ENCODE peak calls at places on chromosomes 2 and 18, in six cellular contexts. One of them, this sample, is unnamed.

GRCh38 chr2:153953761-153954160 is 82.0 kb downstream of the GALNT13 start:
- DNase-seq in endothelial cell of umbilical vein: no peak
- DNase-seq in H9: no peak
- DNase-seq in K562: no peak
- DNase-seq in astrocyte: no peak
- DNase-seq in GM23248: no peak
- DNase-seq in this sample: no peak

GRCh38 chr2:113181491-113182051 is 7.8 kb downstream of the PSD4 start:
- DNase-seq in endothelial cell of umbilical vein: peak; percentile 12
- DNase-seq in H9: no peak
- DNase-seq in K562: no peak
- DNase-seq in astrocyte: no peak
- DNase-seq in GM23248: no peak
- DNase-seq in this sample: no peak

GRCh38 chr2:180577567-180577966 is 402.8 kb upstream of the UBE2E3 start:
- DNase-seq in endothelial cell of umbilical vein: no peak
- DNase-seq in H9: no peak
- DNase-seq in K562: no peak
- DNase-seq in astrocyte: no peak
- DNase-seq in GM23248: no peak
- DNase-seq in this sample: no peak

GRCh38 chr2:231611273-231612198 is 18.9 kb downstream of the TEX44 start:
- DNase-seq in endothelial cell of umbilical vein: peak; percentile 55
- DNase-seq in H9: peak; percentile 84
- DNase-seq in K562: peak; percentile 65
- DNase-seq in astrocyte: peak; percentile 65
- DNase-seq in GM23248: peak; percentile 96
- DNase-seq in this sample: peak; percentile 59

GRCh38 chr2:23620841-23621341 is 235.9 kb downstream of the KLHL29 start:
- DNase-seq in endothelial cell of umbilical vein: no peak
- DNase-seq in H9: no peak
- DNase-seq in K562: no peak
- DNase-seq in astrocyte: peak; percentile 14
- DNase-seq in GM23248: no peak
- DNase-seq in this sample: no peak

GRCh38 chr2:128593518-128594272 is 275.0 kb upstream of the HS6ST1 start:
- DNase-seq in endothelial cell of umbilical vein: no peak
- DNase-seq in H9: no peak
- DNase-seq in K562: no peak
- DNase-seq in astrocyte: peak; percentile 44
- DNase-seq in GM23248: no peak
- DNase-seq in this sample: no peak

GRCh38 chr2:149331023-149331400 is 625 bp downstream of the LYPD6 start:
- DNase-seq in endothelial cell of umbilical vein: no peak
- DNase-seq in H9: no peak
- DNase-seq in K562: no peak
- DNase-seq in astrocyte: peak; percentile 0
- DNase-seq in GM23248: peak; percentile 34
- DNase-seq in this sample: peak; percentile 19

GRCh38 chr18:36496022-36496421 is 198.5 kb downstream of the FHOD3 start:
- DNase-seq in endothelial cell of umbilical vein: no peak
- DNase-seq in H9: no peak
- DNase-seq in K562: no peak
- DNase-seq in astrocyte: no peak
- DNase-seq in GM23248: peak; percentile 15
- DNase-seq in this sample: no peak

GRCh38 chr2:193810533-193810932 is 1615.8 kb upstream of the TMEFF2 start:
- DNase-seq in endothelial cell of umbilical vein: no peak
- DNase-seq in H9: no peak
- DNase-seq in K562: no peak
- DNase-seq in astrocyte: peak; percentile 64
- DNase-seq in GM23248: no peak
- DNase-seq in this sample: no peak

GRCh38 chr2:239122711-239123110 is 274.8 kb downstream of the TWIST2 start:
- DNase-seq in endothelial cell of umbilical vein: no peak
- DNase-seq in H9: no peak
- DNase-seq in K562: no peak
- DNase-seq in astrocyte: no peak
- DNase-seq in GM23248: no peak
- DNase-seq in this sample: no peak

GRCh38 chr2:1651131-1652066 is 92.9 kb downstream of the PXDN start:
- DNase-seq in endothelial cell of umbilical vein: peak; percentile 41
- DNase-seq in H9: no peak
- DNase-seq in K562: no peak
- DNase-seq in astrocyte: peak; percentile 18
- DNase-seq in GM23248: no peak
- DNase-seq in this sample: no peak

GRCh38 chr2:55168221-55169154 is 63.6 kb downstream of the CLHC1 start:
- DNase-seq in endothelial cell of umbilical vein: peak; percentile 83
- DNase-seq in H9: no peak
- DNase-seq in K562: no peak
- DNase-seq in astrocyte: peak; percentile 60
- DNase-seq in GM23248: peak; percentile 88
- DNase-seq in this sample: peak; percentile 68

GRCh38 chr18:62881509-62882016 is 166.2 kb downstream of the PHLPP1 start:
- DNase-seq in endothelial cell of umbilical vein: peak; percentile 77
- DNase-seq in H9: no peak
- DNase-seq in K562: no peak
- DNase-seq in astrocyte: peak; percentile 98
- DNase-seq in GM23248: peak; percentile 97
- DNase-seq in this sample: no peak

GRCh38 chr2:137333386-137333972 is 568.1 kb downstream of the THSD7B start:
- DNase-seq in endothelial cell of umbilical vein: no peak
- DNase-seq in H9: no peak
- DNase-seq in K562: no peak
- DNase-seq in astrocyte: no peak
- DNase-seq in GM23248: peak; percentile 56
- DNase-seq in this sample: no peak

GRCh38 chr2:67289921-67290371 is 107.2 kb upstream of the ETAA1 start:
- DNase-seq in endothelial cell of umbilical vein: peak; percentile 62
- DNase-seq in H9: no peak
- DNase-seq in K562: no peak
- DNase-seq in astrocyte: peak; percentile 95
- DNase-seq in GM23248: peak; percentile 90
- DNase-seq in this sample: no peak

DNA sequence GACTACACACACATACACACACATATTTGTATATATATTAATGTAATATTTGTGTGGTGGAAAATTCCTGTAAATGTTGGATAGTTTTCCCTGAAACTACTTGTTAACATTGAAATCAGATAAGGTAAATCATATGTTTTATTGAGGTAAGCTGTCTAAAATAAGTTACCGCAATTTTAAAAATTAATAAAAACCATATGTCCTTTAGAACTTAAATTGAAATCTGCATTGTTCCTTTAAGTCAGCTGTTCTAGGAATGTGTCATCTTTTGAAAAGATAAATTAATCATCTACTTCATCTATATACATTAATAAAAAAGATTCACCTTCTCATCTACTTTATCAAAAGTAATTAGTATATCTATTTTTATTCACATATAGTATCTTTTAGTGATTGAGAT is 102.0 kb downstream of the CSRNP3 start:
- DNase-seq in endothelial cell of umbilical vein: no peak
- DNase-seq in H9: no peak
- DNase-seq in K562: no peak
- DNase-seq in astrocyte: no peak
- DNase-seq in GM23248: no peak
- DNase-seq in this sample: no peak
- H3K9ac ChIP-seq in endothelial cell of umbilical vein: no peak overlapping the region
- H3K9ac ChIP-seq in H9: no peak overlapping the region
- H3K9ac ChIP-seq in K562: no peak overlapping the region
- H3K9ac ChIP-seq in astrocyte: no peak overlapping the region
- H3K9ac ChIP-seq in GM23248: no peak overlapping the region
- H3K9ac ChIP-seq in this sample: no peak overlapping the region

GRCh38 chr2:224893848-224894247 is 148.4 kb downstream of the DOCK10 start:
- DNase-seq in endothelial cell of umbilical vein: no peak
- DNase-seq in H9: no peak
- DNase-seq in K562: no peak
- DNase-seq in astrocyte: no peak
- DNase-seq in GM23248: no peak
- DNase-seq in this sample: no peak
- H3K9ac ChIP-seq in endothelial cell of umbilical vein: no peak overlapping the region
- H3K9ac ChIP-seq in H9: no peak overlapping the region
- H3K9ac ChIP-seq in K562: no peak overlapping the region
- H3K9ac ChIP-seq in astrocyte: no peak overlapping the region
- H3K9ac ChIP-seq in GM23248: no peak overlapping the region
- H3K9ac ChIP-seq in this sample: no peak overlapping the region

DNA sequence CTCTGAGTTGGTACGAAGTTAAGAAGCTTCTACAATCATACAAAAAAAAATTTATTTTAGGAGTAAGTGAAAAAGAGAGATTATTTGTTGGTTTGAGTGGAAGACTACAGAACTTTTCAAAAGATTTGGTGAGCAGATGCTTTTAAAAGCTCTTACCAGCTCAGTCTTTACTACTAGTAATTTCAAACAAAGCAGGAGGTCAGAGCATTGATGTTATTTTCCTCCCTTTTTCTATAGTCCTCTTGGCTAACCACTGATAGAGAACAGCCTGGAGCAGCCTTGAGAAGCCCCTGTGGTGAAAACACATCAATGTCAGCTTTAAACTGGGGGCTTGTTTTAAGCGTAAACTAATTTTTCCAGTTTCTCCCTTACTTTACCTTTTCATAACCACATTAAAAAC is 559.3 kb upstream of the CDH2 start:
- DNase-seq in endothelial cell of umbilical vein: no peak
- DNase-seq in H9: no peak
- DNase-seq in K562: no peak
- DNase-seq in astrocyte: no peak
- DNase-seq in GM23248: peak; percentile 13
- DNase-seq in this sample: no peak
- H3K9ac ChIP-seq in endothelial cell of umbilical vein: no peak overlapping the region
- H3K9ac ChIP-seq in H9: no peak overlapping the region
- H3K9ac ChIP-seq in K562: no peak overlapping the region
- H3K9ac ChIP-seq in astrocyte: peak overlapping the region; percentile 38
- H3K9ac ChIP-seq in GM23248: peak overlapping the region; percentile 21
- H3K9ac ChIP-seq in this sample: no peak overlapping the region

DNA sequence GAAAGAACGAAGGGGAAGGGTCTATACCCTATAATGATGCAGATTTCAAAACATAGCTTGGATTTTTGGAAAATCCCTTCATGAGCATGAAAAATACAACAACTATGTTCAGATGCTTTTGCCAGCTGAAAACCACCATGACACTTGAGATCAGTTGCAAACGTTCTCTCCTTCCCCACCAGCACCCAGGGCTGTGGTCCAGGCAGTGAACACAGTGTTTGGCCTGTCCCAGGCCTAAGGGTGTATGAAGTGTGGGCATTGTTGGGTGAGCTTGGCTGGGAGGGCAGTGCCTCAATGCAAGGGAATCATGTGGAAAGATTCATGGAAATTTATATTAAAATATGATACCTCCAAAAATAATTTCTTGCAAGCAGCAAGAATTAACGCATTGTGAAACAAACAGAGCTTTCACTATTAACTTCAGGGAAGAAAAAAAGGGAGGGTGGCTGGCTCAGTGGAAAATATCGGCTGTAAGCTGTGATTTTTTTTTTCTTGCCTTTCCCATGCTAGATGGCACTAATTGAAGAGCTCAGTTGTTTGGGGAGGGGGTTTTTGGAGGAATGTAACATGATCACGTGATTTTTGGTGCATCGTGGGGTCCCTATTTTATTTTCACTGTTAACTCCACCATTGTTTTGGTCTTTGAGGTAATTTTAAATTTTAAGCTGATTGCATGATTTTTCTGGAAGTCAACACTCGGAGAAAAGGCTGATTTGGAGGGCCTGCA is 52.0 kb downstream of the CDC42EP3 start:
- DNase-seq in endothelial cell of umbilical vein: no peak
- DNase-seq in H9: no peak
- DNase-seq in K562: no peak
- DNase-seq in astrocyte: no peak
- DNase-seq in GM23248: peak; percentile 46
- DNase-seq in this sample: no peak
- H3K9ac ChIP-seq in endothelial cell of umbilical vein: no peak overlapping the region
- H3K9ac ChIP-seq in H9: no peak overlapping the region
- H3K9ac ChIP-seq in K562: no peak overlapping the region
- H3K9ac ChIP-seq in astrocyte: no peak overlapping the region
- H3K9ac ChIP-seq in GM23248: peak overlapping the region; percentile 25
- H3K9ac ChIP-seq in this sample: no peak overlapping the region

DNA sequence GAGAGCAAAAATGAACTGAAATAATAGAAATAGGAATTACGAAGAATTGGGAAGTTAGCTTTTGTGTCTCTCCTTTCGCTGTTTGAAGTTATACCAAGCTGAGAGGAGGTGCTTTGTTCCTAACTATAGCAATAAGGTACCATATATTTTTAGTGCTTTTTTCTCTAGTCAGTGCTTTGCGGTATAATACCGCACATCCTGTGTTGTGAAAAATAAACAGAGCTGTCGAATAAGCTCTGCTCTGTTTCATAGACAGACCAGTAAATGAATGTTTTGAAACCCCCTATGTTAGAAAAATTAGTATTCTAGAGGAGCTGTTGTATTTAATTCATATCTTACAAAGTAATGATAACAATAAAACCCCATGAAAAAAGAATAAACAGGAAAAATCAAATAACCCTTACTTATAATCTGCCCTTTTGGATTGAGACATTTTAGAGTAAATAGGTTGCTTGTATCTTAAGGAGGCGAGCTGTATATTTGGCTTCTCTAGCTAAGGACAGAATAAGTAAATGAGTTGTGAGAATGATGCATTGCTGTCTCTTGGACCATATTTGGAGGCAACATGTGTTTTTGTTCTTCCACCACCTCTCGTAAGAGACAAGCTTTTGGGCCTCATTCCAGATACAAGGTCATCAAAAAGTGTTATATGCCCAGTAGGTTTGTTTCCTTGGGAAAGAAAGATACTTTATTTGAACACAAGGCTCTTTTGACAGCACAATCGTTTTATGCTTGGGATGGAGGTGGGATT is 130.9 kb downstream of the MAP4K4 start:
- DNase-seq in endothelial cell of umbilical vein: no peak
- DNase-seq in H9: no peak
- DNase-seq in K562: no peak
- DNase-seq in astrocyte: no peak
- DNase-seq in GM23248: peak; percentile 68
- DNase-seq in this sample: no peak
- H3K9ac ChIP-seq in endothelial cell of umbilical vein: no peak overlapping the region
- H3K9ac ChIP-seq in H9: no peak overlapping the region
- H3K9ac ChIP-seq in K562: no peak overlapping the region
- H3K9ac ChIP-seq in astrocyte: peak overlapping the region; percentile 72
- H3K9ac ChIP-seq in GM23248: peak overlapping the region; percentile 31
- H3K9ac ChIP-seq in this sample: no peak overlapping the region

GRCh38 chr2:72718906-72719305 is 106.9 kb downstream of the EXOC6B start:
- DNase-seq in endothelial cell of umbilical vein: peak; percentile 4
- DNase-seq in H9: no peak
- DNase-seq in K562: no peak
- DNase-seq in astrocyte: no peak
- DNase-seq in GM23248: no peak
- DNase-seq in this sample: no peak
- H3K9ac ChIP-seq in endothelial cell of umbilical vein: no peak overlapping the region
- H3K9ac ChIP-seq in H9: no peak overlapping the region
- H3K9ac ChIP-seq in K562: no peak overlapping the region
- H3K9ac ChIP-seq in astrocyte: no peak overlapping the region
- H3K9ac ChIP-seq in GM23248: no peak overlapping the region
- H3K9ac ChIP-seq in this sample: no peak overlapping the region

GRCh38 chr18:31555971-31556747 is 35.5 kb upstream of the TTR start:
- DNase-seq in endothelial cell of umbilical vein: peak; percentile 82
- DNase-seq in H9: no peak
- DNase-seq in K562: peak; percentile 60
- DNase-seq in astrocyte: peak; percentile 31
- DNase-seq in GM23248: peak; percentile 67
- DNase-seq in this sample: peak; percentile 56
- H3K9ac ChIP-seq in endothelial cell of umbilical vein: no peak overlapping the region
- H3K9ac ChIP-seq in H9: no peak overlapping the region
- H3K9ac ChIP-seq in K562: no peak overlapping the region
- H3K9ac ChIP-seq in astrocyte: no peak overlapping the region
- H3K9ac ChIP-seq in GM23248: no peak overlapping the region
- H3K9ac ChIP-seq in this sample: no peak overlapping the region

GRCh38 chr18:75797046-75797445 is 369.5 kb upstream of the SMIM21 start:
- DNase-seq in endothelial cell of umbilical vein: no peak
- DNase-seq in H9: no peak
- DNase-seq in K562: no peak
- DNase-seq in astrocyte: no peak
- DNase-seq in GM23248: no peak
- DNase-seq in this sample: no peak
- H3K9ac ChIP-seq in endothelial cell of umbilical vein: no peak overlapping the region
- H3K9ac ChIP-seq in H9: no peak overlapping the region
- H3K9ac ChIP-seq in K562: no peak overlapping the region
- H3K9ac ChIP-seq in astrocyte: no peak overlapping the region
- H3K9ac ChIP-seq in GM23248: no peak overlapping the region
- H3K9ac ChIP-seq in this sample: no peak overlapping the region